ENCODE peak calls at places on chromosomes 4 and X, in four cellular contexts. One of them, this sample, is unnamed. For H3K27me3 and H3K4me1, the result is how much of the 10 kb centered on the place peaks cover.

GRCh38 chrX:110103344-110103743 is 100.4 kb downstream of the TMEM164 start:
- DNase-seq in transverse colon: no peak
- DNase-seq in mammary epithelial cell: no peak
- DNase-seq in endodermal cell: no peak
- DNase-seq in this sample: no peak

GRCh38 chr4:151785484-151786157 is 24.8 kb upstream of the GATB start:
- DNase-seq in mammary epithelial cell: no peak
- DNase-seq in transverse colon: no peak
- DNase-seq in endodermal cell: no peak
- DNase-seq in this sample: no peak

GRCh38 chr4:73964862-73965611 is 16.8 kb downstream of the PF4 start:
- DNase-seq in transverse colon: no peak
- DNase-seq in mammary epithelial cell: no peak
- DNase-seq in endodermal cell: peak
- DNase-seq in this sample: peak

GRCh38 chr4:138636791-138637190 is 378.8 kb upstream of the NOCT start:
- DNase-seq in mammary epithelial cell: no peak
- DNase-seq in transverse colon: no peak
- DNase-seq in endodermal cell: no peak
- DNase-seq in this sample: no peak

GRCh38 chrX:9677098-9677739 is 88.4 kb downstream of the GPR143 start:
- DNase-seq in transverse colon: peak
- DNase-seq in mammary epithelial cell: no peak
- DNase-seq in endodermal cell: no peak
- DNase-seq in this sample: no peak

GRCh38 chr4:93730760-93731159 is 97.8 kb upstream of the ATOH1 start:
- DNase-seq in transverse colon: no peak
- DNase-seq in endodermal cell: peak
- DNase-seq in mammary epithelial cell: no peak
- DNase-seq in this sample: peak

GRCh38 chr4:83212041-83212851 is 72.4 kb downstream of the COQ2 start:
- DNase-seq in mammary epithelial cell: peak
- DNase-seq in endodermal cell: no peak
- DNase-seq in transverse colon: peak
- DNase-seq in this sample: peak

GRCh38 chrX:44873415-44874270 is 655 bp downstream of the KDM6A start:
- DNase-seq in mammary epithelial cell: peak
- DNase-seq in endodermal cell: peak
- DNase-seq in transverse colon: peak
- DNase-seq in this sample: peak

GRCh38 chr4:70442474-70442873 is 29.5 kb upstream of the MUC7 start:
- DNase-seq in endodermal cell: no peak
- DNase-seq in transverse colon: no peak
- DNase-seq in mammary epithelial cell: no peak
- DNase-seq in this sample: no peak

GRCh38 chrX:74519870-74520269 is 94.6 kb downstream of the RLIM start:
- DNase-seq in mammary epithelial cell: no peak
- DNase-seq in endodermal cell: no peak
- DNase-seq in transverse colon: no peak
- DNase-seq in this sample: no peak

GRCh38 chrX:104195489-104196084 is 29.3 kb downstream of the FAM199X start:
- DNase-seq in mammary epithelial cell: peak
- DNase-seq in endodermal cell: no peak
- DNase-seq in transverse colon: no peak
- DNase-seq in this sample: no peak

GRCh38 chr4:113059783-113060182 is 10.3 kb downstream of the ANK2 start:
- DNase-seq in endodermal cell: no peak
- DNase-seq in mammary epithelial cell: no peak
- DNase-seq in transverse colon: no peak
- DNase-seq in this sample: no peak

GRCh38 chr4:92735025-92735665 is 431.4 kb downstream of the GRID2 start:
- DNase-seq in endodermal cell: no peak
- DNase-seq in transverse colon: no peak
- DNase-seq in mammary epithelial cell: no peak
- DNase-seq in this sample: no peak

GRCh38 chrX:149079805-149080406 is 425.2 kb downstream of the IDS start:
- DNase-seq in transverse colon: no peak
- DNase-seq in endodermal cell: no peak
- DNase-seq in mammary epithelial cell: peak
- DNase-seq in this sample: no peak

GRCh38 chrX:7132335-7133035 is 15.0 kb upstream of the STS start:
- DNase-seq in endodermal cell: peak
- DNase-seq in transverse colon: peak
- DNase-seq in mammary epithelial cell: peak
- DNase-seq in this sample: peak

GRCh38 chr4:40608628-40609027 is 21.0 kb downstream of the RBM47 start:
- DNase-seq in endodermal cell: no peak
- DNase-seq in transverse colon: no peak
- DNase-seq in mammary epithelial cell: no peak
- DNase-seq in this sample: no peak

GRCh38 chrX:44765556-44765955 is 78.3 kb upstream of the DUSP21 start:
- DNase-seq in mammary epithelial cell: no peak
- DNase-seq in endodermal cell: no peak
- DNase-seq in transverse colon: no peak
- DNase-seq in this sample: no peak

GRCh38 chrX:53255738-53256191 is 25.6 kb downstream of the IQSEC2 start:
- DNase-seq in endodermal cell: no peak
- DNase-seq in transverse colon: no peak
- DNase-seq in mammary epithelial cell: no peak
- DNase-seq in this sample: no peak

GRCh38 chr4:98468744-98469143 is 189.7 kb downstream of the TSPAN5 start:
- DNase-seq in mammary epithelial cell: no peak
- DNase-seq in transverse colon: no peak
- DNase-seq in endodermal cell: no peak
- DNase-seq in this sample: no peak

GRCh38 chr4:105637409-105638258 is 70.9 kb downstream of the INTS12 start:
- DNase-seq in mammary epithelial cell: no peak
- DNase-seq in transverse colon: peak
- DNase-seq in endodermal cell: no peak
- DNase-seq in this sample: peak

GRCh38 chr4:3077796-3078195 is 3.3 kb downstream of the HTT start:
- DNase-seq in endodermal cell: no peak
- DNase-seq in mammary epithelial cell: no peak
- DNase-seq in transverse colon: no peak
- DNase-seq in this sample: no peak

GRCh38 chr4:53931423-53932060 is 132.9 kb downstream of the CHIC2 start:
- DNase-seq in endodermal cell: no peak
- DNase-seq in transverse colon: no peak
- DNase-seq in mammary epithelial cell: no peak
- DNase-seq in this sample: no peak

GRCh38 chr4:154503598-154503997 is 12.0 kb upstream of the DCHS2 start:
- DNase-seq in mammary epithelial cell: peak
- DNase-seq in transverse colon: no peak
- DNase-seq in endodermal cell: no peak
- DNase-seq in this sample: no peak
- H3K27me3 ChIP-seq in mammary epithelial cell: under half
- H3K27me3 ChIP-seq in transverse colon: under half
- H3K27me3 ChIP-seq in endodermal cell: under half
- H3K27me3 ChIP-seq in this sample: under half

DNA sequence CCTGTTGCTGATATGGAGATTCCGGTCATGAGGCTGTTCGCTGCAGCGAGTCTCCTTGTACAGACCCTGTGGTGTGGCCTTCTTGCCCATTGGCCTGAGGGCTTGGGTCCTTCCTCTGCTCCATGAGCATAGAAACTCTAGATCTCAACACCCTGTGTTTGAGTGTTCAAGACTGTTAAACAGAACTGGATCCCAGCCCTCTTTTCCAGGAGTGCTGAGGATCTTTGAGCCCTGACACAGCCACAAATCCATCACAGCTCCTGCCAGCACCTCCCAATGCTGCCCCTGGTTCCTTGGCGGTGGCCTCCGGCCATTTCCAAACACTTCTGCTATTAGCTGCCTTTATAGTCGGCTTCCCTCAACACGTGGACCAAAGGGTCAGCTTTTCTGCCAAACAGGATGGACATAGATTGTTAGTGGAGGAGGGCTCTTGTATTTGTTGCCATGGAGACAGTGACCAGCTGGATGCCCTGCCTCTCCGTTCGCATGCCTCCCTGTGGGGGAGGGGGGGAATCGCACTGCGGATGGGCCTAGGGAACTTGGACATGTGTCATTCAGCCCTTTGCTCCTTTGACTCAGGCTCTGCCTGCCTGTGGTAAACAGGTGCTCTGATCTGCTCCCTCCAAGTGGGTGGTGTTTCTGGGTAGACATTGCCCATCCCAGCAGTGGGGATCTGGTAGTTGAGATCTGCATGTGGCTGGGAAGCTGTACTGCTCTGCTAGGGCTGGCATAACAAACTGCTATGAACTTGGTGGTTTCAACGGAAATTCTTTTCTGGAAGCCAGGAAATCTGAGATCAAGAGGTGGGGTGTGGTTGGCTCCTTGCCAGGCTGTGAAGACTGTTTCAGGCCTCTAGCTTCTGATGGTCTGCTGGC is 6.9 kb upstream of the WDR1 start:
- DNase-seq in mammary epithelial cell: no peak
- DNase-seq in transverse colon: peak
- DNase-seq in endodermal cell: peak
- DNase-seq in this sample: no peak
- H3K4me1 ChIP-seq in mammary epithelial cell: under half
- H3K4me1 ChIP-seq in transverse colon: under half
- H3K4me1 ChIP-seq in endodermal cell: under half
- H3K4me1 ChIP-seq in this sample: under half

DNA sequence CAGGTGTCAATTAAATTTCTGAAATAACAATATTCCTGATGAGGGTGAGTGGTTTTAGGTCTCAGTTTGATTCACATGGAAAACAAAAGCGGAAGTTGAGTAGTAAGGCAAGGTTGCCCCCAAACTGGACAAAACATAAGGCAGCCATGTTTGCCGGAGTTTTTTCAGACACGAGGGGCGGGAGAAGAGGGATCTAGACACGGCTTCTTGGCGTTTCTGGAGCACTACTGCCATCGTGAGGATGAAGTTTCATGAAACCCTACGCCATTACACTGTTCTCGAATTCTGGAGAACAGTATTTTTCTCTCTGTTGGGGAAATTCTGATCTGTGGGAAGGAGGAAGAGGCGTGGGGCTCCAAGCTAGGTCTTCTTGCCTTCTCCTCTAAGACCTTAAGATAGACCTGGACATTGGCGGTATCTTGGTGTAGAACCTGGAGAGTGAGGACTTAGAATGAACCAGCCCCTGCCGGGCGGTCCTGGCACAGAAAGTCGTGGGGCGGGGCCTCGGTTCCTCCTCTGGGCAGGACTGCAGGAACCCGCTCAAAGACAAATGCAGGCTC is 160.3 kb downstream of the OR13H1 start:
- DNase-seq in mammary epithelial cell: peak
- DNase-seq in transverse colon: peak
- DNase-seq in endodermal cell: no peak
- DNase-seq in this sample: peak
- TF ChIP-seq CTCF in mammary epithelial cell: peak
- TF ChIP-seq CTCF in transverse colon: no peak
- TF ChIP-seq CTCF in endodermal cell: peak
- TF ChIP-seq CTCF in this sample: peak

GRCh38 chrX:129679856-129680255 is 25.1 kb upstream of the APLN start:
- DNase-seq in endodermal cell: no peak
- DNase-seq in transverse colon: no peak
- DNase-seq in mammary epithelial cell: peak
- DNase-seq in this sample: no peak
- H3K27me3 ChIP-seq in endodermal cell: under half
- H3K27me3 ChIP-seq in transverse colon: under half
- H3K27me3 ChIP-seq in mammary epithelial cell: under half
- H3K27me3 ChIP-seq in this sample: under half

DNA sequence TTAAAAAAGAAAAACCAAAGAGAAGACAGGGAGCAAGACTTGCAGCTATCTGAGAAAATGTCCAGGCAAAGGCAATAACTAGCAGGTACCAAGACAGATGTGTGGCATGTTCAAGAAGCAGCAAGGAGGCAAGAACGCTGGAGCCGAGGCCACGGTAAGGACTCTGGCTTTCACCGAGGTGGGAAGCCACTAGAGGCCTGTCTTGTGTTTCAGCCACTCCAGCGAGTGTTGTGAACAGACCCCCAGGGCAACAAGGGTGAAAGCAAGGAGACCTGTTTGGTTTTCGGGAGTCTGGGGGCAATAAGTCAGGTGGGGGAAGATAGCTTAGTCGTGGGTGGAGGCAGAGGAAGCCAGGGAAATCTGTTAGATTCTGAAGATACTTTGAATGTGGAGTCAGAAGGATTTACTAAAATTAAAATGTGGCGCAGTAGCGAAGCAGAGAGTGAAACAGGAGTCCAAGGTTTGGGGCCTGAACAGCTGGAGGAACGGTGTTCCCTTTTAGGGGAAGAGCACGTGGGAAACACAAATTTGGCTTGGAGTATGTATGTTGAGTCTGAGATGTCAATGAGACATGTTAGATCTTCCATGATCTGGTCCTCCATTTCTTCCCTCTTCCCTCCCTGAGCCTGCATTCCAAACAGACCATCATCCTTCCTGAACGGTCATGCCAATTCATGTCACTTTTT is 3.1 kb downstream of the WDR1 start:
- DNase-seq in mammary epithelial cell: no peak
- DNase-seq in endodermal cell: no peak
- DNase-seq in transverse colon: no peak
- DNase-seq in this sample: no peak
- H3K4me1 ChIP-seq in mammary epithelial cell: half or more
- H3K4me1 ChIP-seq in endodermal cell: under half
- H3K4me1 ChIP-seq in transverse colon: half or more
- H3K4me1 ChIP-seq in this sample: under half

DNA sequence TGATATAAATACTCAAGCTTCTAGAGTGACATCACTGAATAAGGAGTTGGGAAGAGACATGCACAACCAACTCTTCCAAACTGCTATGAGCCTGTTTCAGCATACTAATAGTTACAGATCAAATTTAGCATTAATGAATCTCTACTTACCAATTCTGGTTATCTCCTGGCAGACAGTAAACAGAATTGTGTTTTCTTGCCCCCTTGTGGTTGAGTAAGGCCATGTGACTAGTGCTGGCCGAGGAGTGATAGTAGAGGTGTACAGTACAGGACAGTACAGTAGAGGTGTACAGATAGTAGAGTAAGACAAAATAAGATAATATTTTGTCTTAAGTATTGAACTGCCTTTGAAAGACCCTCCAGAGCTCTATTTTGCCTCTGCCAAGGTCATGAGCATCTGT is 681.4 kb downstream of the GABRG1 start:
- DNase-seq in transverse colon: no peak
- DNase-seq in mammary epithelial cell: peak
- DNase-seq in endodermal cell: peak
- DNase-seq in this sample: no peak
- TF ChIP-seq CTCF in transverse colon: no peak
- TF ChIP-seq CTCF in mammary epithelial cell: peak
- TF ChIP-seq CTCF in endodermal cell: peak
- TF ChIP-seq CTCF in this sample: peak

GRCh38 chrX:84729809-84730208 is 227.6 kb upstream of the HDX start:
- DNase-seq in transverse colon: no peak
- DNase-seq in mammary epithelial cell: peak
- DNase-seq in endodermal cell: peak
- DNase-seq in this sample: peak
- H3K27me3 ChIP-seq in transverse colon: under half
- H3K27me3 ChIP-seq in mammary epithelial cell: under half
- H3K27me3 ChIP-seq in endodermal cell: under half
- H3K27me3 ChIP-seq in this sample: under half

This sample was measured in body of pancreas.